ENCODE peak calls at places on chromosomes 5 and 9, in four cellular contexts. E is spleen, O is heart left ventricle, J is tibial nerve. H is an unnamed sample.

GRCh38 chr5:132787076-132787475 is 10.0 kb upstream of the SEPTIN8 start:
- DNase-seq in J (no peak), E (no peak), O (no peak), H (no peak)

GRCh38 chr5:54693936-54694510 is 176.5 kb downstream of the SNX18 start:
- DNase-seq in E (no peak), O (no peak), J (no peak), H (no peak)

GRCh38 chr5:114418546-114419388 is 56.9 kb downstream of the KCNN2 start:
- DNase-seq in J (no peak), O (no peak), E (no peak), H (no peak)

GRCh38 chr5:374631-375335 is 53.3 kb downstream of the AHRR start:
- DNase-seq in J (no peak), E (peak), O (peak), H (no peak)

GRCh38 chr9:99833735-99834134 is 12.1 kb downstream of the NR4A3 start:
- DNase-seq in E (no peak), J (no peak), O (no peak), H (no peak)

GRCh38 chr9:36750630-36751029 is 177.9 kb downstream of the MELK start:
- DNase-seq in E (no peak), J (no peak), O (no peak), H (no peak)

GRCh38 chr5:32014345-32014744 is 159.8 kb downstream of the GOLPH3 start:
- DNase-seq in O (no peak), E (no peak), J (no peak), H (no peak)

GRCh38 chr5:108983456-108984092 is 235.9 kb downstream of the FER start:
- DNase-seq in J (no peak), O (no peak), E (no peak), H (no peak)

GRCh38 chr5:138639326-138639725 is 64.1 kb upstream of the HSPA9 start:
- DNase-seq in J (no peak), O (no peak), E (no peak), H (no peak)

GRCh38 chr5:150107909-150108447 is 21.6 kb upstream of the CSF1R start:
- DNase-seq in E (no peak), J (no peak), O (no peak), H (no peak)

GRCh38 chr5:1316588-1316902 is 21.7 kb upstream of the TERT start:
- DNase-seq in E (no peak), O (no peak), J (no peak), H (no peak)

GRCh38 chr5:150436141-150436680 is 13.3 kb downstream of the RPS14 start:
- DNase-seq in J (peak), E (peak), O (peak), H (peak)

GRCh38 chr5:57383093-57383861 is 99.3 kb downstream of the ACTBL2 start:
- DNase-seq in O (no peak), E (no peak), J (no peak), H (no peak)

GRCh38 chr9:113594484-113595299 is 131.2 kb downstream of the RGS3 start:
- DNase-seq in O (no peak), J (no peak), E (peak), H (no peak)

GRCh38 chr9:127912882-127913281 is 4.0 kb downstream of the ST6GALNAC4 start:
- DNase-seq in O (no peak), E (no peak), J (no peak), H (no peak)

GRCh38 chr9:95021166-95021886 is 294.8 kb downstream of the AOPEP start:
- DNase-seq in E (no peak), J (no peak), O (no peak), H (no peak)

GRCh38 chr5:173486355-173486754 is 130.1 kb downstream of the BOD1 start:
- DNase-seq in J (no peak), E (no peak), O (no peak), H (no peak)

GRCh38 chr9:110555551-110555950 is 24.0 kb downstream of the SVEP1 start:
- DNase-seq in O (no peak), J (no peak), E (no peak), H (no peak)

GRCh38 chr5:178284095-178284675 is 51.6 kb upstream of the PHYKPL start:
- DNase-seq in O (no peak), J (no peak), E (no peak), H (no peak)

GRCh38 chr5:43839218-43839617 is 236.2 kb downstream of the NNT start:
- DNase-seq in O (no peak), J (no peak), E (no peak), H (no peak)

GRCh38 chr5:161966544-161966943 is 101.0 kb upstream of the GABRG2 start:
- DNase-seq in J (no peak), O (no peak), E (no peak), H (no peak)

GRCh38 chr5:43007246-43007910 is 32.7 kb downstream of the ANXA2R start:
- DNase-seq in J (peak), O (peak), E (peak), H (peak)

GRCh38 chr9:131814714-131815113 is 74.8 kb upstream of the RAPGEF1 start:
- DNase-seq in J (no peak), O (no peak), E (no peak), H (no peak)

GRCh38 chr5:112312295-112312694 is 106.8 kb downstream of the EPB41L4A start:
- DNase-seq in E (no peak), J (no peak), O (no peak), H (no peak)

GRCh38 chr9:77084094-77084493 is 64.6 kb downstream of the FOXB2 start:
- DNase-seq in O (no peak), J (no peak), E (no peak), H (no peak)

GRCh38 chr5:173201636-173202265 is 33.3 kb downstream of the NKX2-5 start:
- DNase-seq in O (no peak), J (no peak), E (no peak), H (no peak)

GRCh38 chr5:116595498-116595897 is 20.9 kb upstream of the SEMA6A start:
- DNase-seq in J (no peak), E (no peak), O (no peak), H (no peak)

GRCh38 chr5:108747111-108748009 is at the start of gene FER:
- DNase-seq in J (peak), E (no peak), O (peak), H (peak)

GRCh38 chr9:131478421-131478868 is 24.3 kb upstream of the POMT1 start:
- DNase-seq in O (no peak), E (no peak), J (peak), H (peak)

GRCh38 chr5:83844320-83845068 is 123.8 kb upstream of the HAPLN1 start:
- DNase-seq in O (no peak), J (no peak), E (no peak), H (no peak)

GRCh38 chr9:32554107-32554506 is 1.7 kb upstream of the TOPORS start:
- DNase-seq in E (no peak), O (no peak), J (no peak), H (no peak)
- H3K27ac ChIP-seq in E (no peak), O (no peak), J (no peak), H (no peak)

GRCh38 chr5:124746916-124747769 is 704 bp upstream of the ZNF608 start:
- DNase-seq in J (peak), O (peak), E (peak), H (peak)
- TF ChIP-seq POLR2A in J (no peak), O (no peak), E (no peak), H (no peak)

GRCh38 chr5:14267166-14267838 is 124.2 kb downstream of the TRIO start:
- DNase-seq in O (no peak), J (no peak), E (no peak), H (no peak)

GRCh38 chr5:14266686-14267085 is 123.5 kb downstream of the TRIO start:
- DNase-seq in J (no peak), O (no peak), E (no peak), H (no peak)

GRCh38 chr5:14265574-14265973 is 122.4 kb downstream of the TRIO start:
- DNase-seq in J (no peak), O (no peak), E (no peak), H (no peak)

GRCh38 chr5:14264605-14265316 is 121.6 kb downstream of the TRIO start:
- DNase-seq in J (peak), E (peak), O (peak), H (peak)

GRCh38 chr5:14266171-14266570 is 123.0 kb downstream of the TRIO start:
- DNase-seq in O (no peak), E (no peak), J (no peak), H (no peak)
- H3K4me3 ChIP-seq in O (no peak), E (no peak), J (no peak), H (no peak)

GRCh38 chr9:134554011-134554749 is 87.4 kb upstream of the COL5A1 start:
- DNase-seq in O (no peak), E (peak), J (no peak), H (no peak)
- H3K27ac ChIP-seq in O (peak), E (no peak), J (no peak), H (no peak)

GRCh38 chr9:96874947-96875459 is 20.7 kb upstream of the ZNF782 start:
- DNase-seq in E (no peak), J (no peak), O (no peak), H (no peak)
- TF ChIP-seq POLR2A in E (no peak), J (no peak), O (no peak), H (no peak)

GRCh38 chr9:124260769-124261603 is 3.2 kb downstream of the NEK6 start:
- DNase-seq in E (peak), O (no peak), J (no peak), H (no peak)
- H3K4me3 ChIP-seq in E (peak), O (peak), J (no peak), H (no peak)